ENCODE peak calls at places on chromosome 19, in five cellular contexts. I is lower leg skin, M is A549, U is IMR-90, N is HCT116. A is an unnamed sample.
A peak's percentile ranks its signal among the peaks of the same experiment; 100 is the strongest.

GRCh38 chr19:5261151-5261890 is 79.3 kb downstream of the PTPRS start:
- DNase-seq in I (peak; percentile 69), M (no peak), U (no peak), N (no peak), A (no peak)

GRCh38 chr19:49786432-49786831 is 19.6 kb downstream of the AP2A1 start:
- DNase-seq in I (no peak), M (peak; percentile 46), U (peak; percentile 53), N (no peak), A (no peak)

GRCh38 chr19:58009301-58009665 is 6.7 kb upstream of the ZNF606 start:
- DNase-seq in I (no peak), M (no peak), U (no peak), N (no peak), A (no peak)

GRCh38 chr19:50003254-50003788 is 21.9 kb downstream of the VRK3 start:
- DNase-seq in I (no peak), M (no peak), U (no peak), N (no peak), A (no peak)

GRCh38 chr19:29120471-29120870 is 92.5 kb downstream of the UQCRFS1 start:
- DNase-seq in I (no peak), M (no peak), U (no peak), N (no peak), A (no peak)

GRCh38 chr19:49362048-49362925 is at the start of gene TEAD2:
- DNase-seq in I (no peak), M (peak; percentile 55), U (peak; percentile 47), N (no peak), A (peak; percentile 66)

GRCh38 chr19:18119243-18120105 is 21.9 kb downstream of the MAST3 start:
- DNase-seq in I (no peak), M (no peak), U (no peak), N (no peak), A (peak; percentile 37)

GRCh38 chr19:29636553-29637325 is 28.5 kb upstream of the PLEKHF1 start:
- DNase-seq in I (no peak), M (no peak), U (no peak), N (no peak), A (no peak)

GRCh38 chr19:34645551-34645950 is 31.4 kb downstream of the SCGB2B2 start:
- DNase-seq in I (no peak), M (no peak), U (no peak), N (no peak), A (no peak)

GRCh38 chr19:11261902-11262839 is at the start of gene DOCK6:
- DNase-seq in I (no peak), M (no peak), U (no peak), N (no peak), A (peak; percentile 41)

GRCh38 chr19:10855879-10856522 is 7.8 kb downstream of the C19orf38 start:
- DNase-seq in I (no peak), M (peak; percentile 68), U (no peak), N (no peak), A (no peak)

GRCh38 chr19:50377051-50377441 is 789 bp downstream of the NR1H2 start:
- DNase-seq in I (no peak), M (peak; percentile 75), U (no peak), N (peak; percentile 58), A (peak; percentile 41)

GRCh38 chr19:35427187-35427586 is 20.9 kb upstream of the FFAR2 start:
- DNase-seq in I (no peak), M (no peak), U (no peak), N (no peak), A (no peak)

GRCh38 chr19:10395003-10395402 is 8.3 kb downstream of the CDC37 start:
- DNase-seq in I (no peak), M (no peak), U (no peak), N (no peak), A (no peak)

GRCh38 chr19:36483653-36484052 is 5.7 kb downstream of the ZNF566 start:
- DNase-seq in I (no peak), M (no peak), U (no peak), N (no peak), A (no peak)

GRCh38 chr19:13152854-13153626 is 2.8 kb downstream of the IER2 start:
- DNase-seq in I (peak; percentile 95), M (peak; percentile 95), U (peak; percentile 93), N (peak; percentile 93), A (peak; percentile 98)

GRCh38 chr19:47157455-47158321 is 27.1 kb downstream of the SAE1 start:
- DNase-seq in I (peak; percentile 25), M (no peak), U (peak; percentile 72), N (no peak), A (no peak)

GRCh38 chr19:56199686-56200085 is 2.1 kb upstream of the ZSCAN5B start:
- DNase-seq in I (no peak), M (no peak), U (no peak), N (no peak), A (no peak)

GRCh38 chr19:7808108-7808507 is 21.9 kb upstream of the EVI5L start:
- DNase-seq in I (no peak), M (no peak), U (no peak), N (no peak), A (no peak)

GRCh38 chr19:3367572-3368440 is 1.4 kb downstream of the NFIC start:
- DNase-seq in I (peak; percentile 34), M (no peak), U (no peak), N (no peak), A (peak; percentile 32)

GRCh38 chr19:2488942-2489731 is 13.2 kb downstream of the GADD45B start:
- DNase-seq in I (no peak), M (peak; percentile 53), U (no peak), N (no peak), A (peak; percentile 72)

GRCh38 chr19:3210347-3211017 is 14.0 kb upstream of the CELF5 start:
- DNase-seq in I (peak; percentile 30), M (peak; percentile 35), U (no peak), N (peak; percentile 4), A (peak; percentile 55)

GRCh38 chr19:45677351-45678230 is 9.6 kb downstream of the GIPR start:
- DNase-seq in I (peak; percentile 78), M (peak; percentile 97), U (peak; percentile 62), N (peak; percentile 99), A (peak; percentile 99)

GRCh38 chr19:30856786-30857185 is 484.6 kb downstream of the ZNF536 start:
- DNase-seq in I (no peak), M (no peak), U (no peak), N (no peak), A (no peak)

GRCh38 chr19:18763674-18764590 is 27.2 kb downstream of the COMP start:
- DNase-seq in I (peak; percentile 67), M (no peak), U (peak; percentile 27), N (no peak), A (no peak)

GRCh38 chr19:2494084-2494446 is 18.1 kb downstream of the GADD45B start:
- DNase-seq in I (no peak), M (peak; percentile 55), U (peak; percentile 65), N (no peak), A (no peak)

GRCh38 chr19:27909185-27909840 is 1303.6 kb downstream of the UQCRFS1 start:
- DNase-seq in I (no peak), M (no peak), U (no peak), N (no peak), A (no peak)

GRCh38 chr19:34217952-34218817 is 36.2 kb upstream of the GARRE1 start:
- DNase-seq in I (no peak), M (peak; percentile 57), U (peak; percentile 98), N (no peak), A (peak; percentile 44)

GRCh38 chr19:18513868-18514267 is 8.0 kb downstream of the ELL start:
- DNase-seq in I (peak; percentile 49), M (no peak), U (no peak), N (no peak), A (no peak)

GRCh38 chr19:42250666-42251531 is 4.0 kb downstream of the ERF start:
- DNase-seq in I (peak; percentile 37), M (no peak), U (peak; percentile 50), N (no peak), A (peak; percentile 30)

DNA sequence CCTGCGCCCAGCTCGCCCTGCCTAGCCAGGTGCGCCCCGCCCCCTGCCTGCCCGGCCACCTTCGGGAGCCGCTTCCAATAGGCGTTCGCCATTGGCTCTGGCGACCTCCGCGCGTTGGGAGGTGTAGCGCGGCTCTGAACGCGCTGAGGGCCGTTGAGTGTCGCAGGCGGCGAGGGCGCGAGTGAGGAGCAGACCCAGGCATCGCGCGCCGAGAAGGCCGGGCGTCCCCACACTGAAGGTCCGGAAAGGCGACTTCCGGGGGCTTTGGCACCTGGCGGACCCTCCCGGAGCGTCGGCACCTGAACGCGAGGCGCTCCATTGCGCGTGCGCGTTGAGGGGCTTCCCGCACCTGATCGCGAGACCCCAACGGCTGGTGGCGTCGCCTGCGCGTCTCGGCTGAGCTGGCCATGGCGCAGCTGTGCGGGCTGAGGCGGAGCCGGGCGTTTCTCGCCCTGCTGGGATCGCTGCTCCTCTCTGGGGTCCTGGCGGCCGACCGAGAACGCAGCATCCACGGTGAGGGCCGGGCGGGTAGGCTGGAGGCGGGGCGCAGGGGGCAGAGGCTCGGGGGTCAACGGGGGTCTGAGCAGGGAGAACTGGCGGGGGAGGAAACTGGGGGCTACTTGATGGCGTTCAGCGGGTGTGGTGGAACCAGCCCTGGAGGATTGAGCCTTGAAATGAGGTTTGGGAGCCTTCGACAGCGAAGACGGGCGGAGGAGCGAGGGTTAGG is at the start of gene SPINT2:
- DNase-seq in I (no peak), M (no peak), U (no peak), N (peak; percentile 67), A (no peak)
- TF ChIP-seq POLR2A in I (no peak), M (peak; percentile 49), U (no peak), N (peak; percentile 71), A (peak; percentile 97)

DNA sequence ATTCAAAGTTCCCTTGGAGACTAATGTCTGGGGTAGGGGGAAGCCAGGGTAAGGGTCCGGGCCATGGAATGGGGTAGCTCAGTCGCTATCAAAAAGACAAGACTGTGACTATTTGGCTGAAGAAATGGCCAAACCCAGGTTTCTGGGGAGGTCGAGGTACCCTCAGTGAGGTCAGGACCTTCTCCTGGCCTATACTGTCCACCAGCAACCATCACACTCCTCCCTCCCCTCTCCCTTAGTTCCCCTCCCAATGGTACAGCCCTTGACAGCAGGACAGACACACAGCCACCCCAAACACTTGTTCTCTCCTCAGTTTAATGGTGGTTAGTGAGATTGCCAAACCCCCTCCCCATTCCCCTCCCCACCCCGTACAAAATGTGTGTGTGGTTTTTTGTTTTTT is 2.6 kb upstream of the ZNF428 start:
- DNase-seq in I (no peak), M (no peak), U (no peak), N (no peak), A (no peak)
- TF ChIP-seq CTCF in I (no peak), M (no peak), U (no peak), N (no peak), A (no peak)

DNA sequence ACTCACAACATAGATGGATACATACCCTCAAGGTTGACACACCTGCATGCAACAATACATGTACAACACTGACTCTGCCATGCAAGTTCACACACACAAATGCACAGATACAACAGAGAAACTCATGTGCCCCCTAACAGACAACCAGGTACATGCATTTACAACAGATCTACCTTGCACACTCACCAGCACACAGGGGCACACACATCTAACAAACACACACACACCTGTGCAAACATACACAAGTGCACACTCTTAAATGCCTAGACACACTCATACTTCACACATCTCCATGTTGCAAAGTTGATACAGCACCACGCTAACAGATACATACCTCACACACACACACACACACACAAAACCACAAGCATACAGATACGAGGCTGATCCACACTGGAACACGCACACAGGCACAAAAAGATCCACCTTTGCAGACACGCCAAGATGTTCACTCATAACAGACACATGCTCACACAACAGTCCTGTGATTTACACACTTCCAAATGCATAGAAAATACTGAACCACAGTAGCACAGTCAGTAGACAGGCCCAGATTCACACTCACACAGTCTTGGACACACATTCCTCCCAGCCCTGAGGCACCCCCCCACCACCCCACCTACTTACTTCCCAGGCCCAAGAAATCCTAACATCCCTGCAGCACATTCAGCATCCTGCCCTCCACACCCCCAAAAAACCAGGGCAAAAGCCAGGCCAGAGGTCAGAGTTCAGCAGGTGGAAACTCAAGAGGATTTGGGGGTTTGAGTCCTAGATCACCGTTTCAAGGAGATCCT is 1.4 kb downstream of the LRFN1 start:
- DNase-seq in I (no peak), M (no peak), U (no peak), N (no peak), A (no peak)
- H3K4me3 ChIP-seq in I (no peak overlapping the region), M (peak overlapping the region; percentile 82), U (no peak overlapping the region), N (peak overlapping the region; percentile 82), A (no peak overlapping the region)

GRCh38 chr19:1441677-1442438 is 3.7 kb downstream of the RPS15 start:
- DNase-seq in I (no peak), M (no peak), U (no peak), N (no peak), A (no peak)
- TF ChIP-seq POLR2A in I (no peak), M (no peak), U (no peak), N (no peak), A (no peak)